ENCODE peak calls at places on chromosomes 2 and 18, in six cellular contexts. X, Z, O, U, R and T are unnamed samples.

GRCh38 chr2:229027353-229028115 is 243.6 kb downstream of the PID1 start:
- DNase-seq in U (no peak), X (no peak), R (no peak), Z (no peak), O (no peak), T (no peak)

GRCh38 chr2:181106229-181106628 is 125.8 kb downstream of the UBE2E3 start:
- DNase-seq in Z (no peak), U (no peak), R (no peak), X (no peak), O (no peak), T (no peak)

GRCh38 chr2:239059854-239060253 is 212.0 kb downstream of the TWIST2 start:
- DNase-seq in X (no peak), O (no peak), U (no peak), Z (no peak), R (no peak), T (no peak)

GRCh38 chr2:228763600-228763999 is 507.5 kb downstream of the PID1 start:
- DNase-seq in R (no peak), X (no peak), O (no peak), U (no peak), Z (no peak), T (no peak)

GRCh38 chr2:98378901-98379300 is 32.6 kb downstream of the CNGA3 start:
- DNase-seq in U (peak; percentile 26), O (no peak), Z (no peak), X (no peak), R (no peak), T (peak; percentile 61)

GRCh38 chr2:44715671-44716077 is 225.8 kb upstream of the SIX3 start:
- DNase-seq in X (peak; percentile 17), U (no peak), O (no peak), Z (no peak), R (no peak), T (no peak)

GRCh38 chr2:9002637-9003365 is 683 bp downstream of the MBOAT2 start:
- DNase-seq in O (peak; percentile 74), U (peak; percentile 17), X (no peak), R (no peak), Z (peak; percentile 87), T (peak; percentile 64)

GRCh38 chr2:141021611-141022010 is 1109.2 kb downstream of the LRP1B start:
- DNase-seq in Z (no peak), U (no peak), O (no peak), R (no peak), X (no peak), T (no peak)

GRCh38 chr2:18208956-18209355 is 330.5 kb downstream of the KCNS3 start:
- DNase-seq in O (no peak), X (no peak), U (no peak), Z (no peak), R (no peak), T (no peak)

GRCh38 chr2:143937563-143938346 is 582.2 kb downstream of the ZEB2 start:
- DNase-seq in U (peak; percentile 56), X (no peak), R (no peak), Z (no peak), O (peak; percentile 59), T (no peak)

GRCh38 chr2:111236027-111236426 is 115.3 kb downstream of the BCL2L11 start:
- DNase-seq in R (no peak), X (no peak), U (no peak), O (peak; percentile 82), Z (no peak), T (peak; percentile 78)

GRCh38 chr2:27407798-27408491 is 1.4 kb downstream of the PPM1G start:
- DNase-seq in O (no peak), X (peak; percentile 75), U (no peak), R (no peak), Z (no peak), T (no peak)

DNA sequence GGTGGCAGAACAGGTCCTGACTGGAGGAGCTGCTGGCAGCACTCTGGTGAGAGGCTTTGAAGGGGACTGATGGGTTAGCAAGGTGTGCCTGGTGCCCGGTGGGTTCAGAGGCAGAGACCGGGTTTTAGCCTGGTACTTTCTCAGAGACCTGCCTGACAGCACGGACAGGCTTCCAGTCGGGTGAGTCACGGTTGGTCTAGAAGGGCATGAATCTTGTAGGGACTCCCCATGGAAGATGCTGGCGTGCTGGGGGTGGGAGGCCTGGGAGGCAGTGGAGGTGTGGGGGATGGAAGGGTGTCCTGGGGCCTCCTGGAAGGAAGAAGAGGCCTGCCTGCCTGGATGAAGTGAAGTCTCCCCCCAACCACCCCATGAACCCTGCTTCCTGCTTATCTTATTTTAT is 52.6 kb downstream of the ACKR3 start:
- DNase-seq in Z (peak; percentile 65), R (no peak), U (no peak), X (no peak), O (no peak), T (no peak)
- H3K27ac ChIP-seq in Z (no peak overlapping the region), R (no peak overlapping the region), U (no peak overlapping the region), X (no peak overlapping the region), O (no peak overlapping the region), T (no peak overlapping the region)

DNA sequence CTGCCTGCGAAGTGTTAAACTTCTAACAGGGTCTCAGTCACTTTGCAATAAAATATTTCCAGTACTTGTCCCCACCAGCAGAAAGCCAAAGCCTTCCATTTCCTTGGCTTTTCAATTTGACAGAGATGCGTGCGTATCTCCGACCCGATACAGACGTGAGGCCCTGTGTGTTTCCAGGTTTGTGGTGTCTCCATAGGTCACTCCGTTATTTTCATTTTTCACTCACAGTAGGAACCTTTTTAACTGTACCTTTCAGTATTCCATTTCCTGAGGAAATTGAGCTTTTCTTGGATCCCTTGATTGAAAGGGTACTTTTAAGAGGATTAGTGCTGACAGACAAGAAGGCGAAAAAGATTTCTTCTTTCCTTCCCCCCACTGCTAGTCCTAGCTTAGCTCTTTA is 116.3 kb upstream of the TTN start:
- DNase-seq in O (no peak), Z (no peak), X (no peak), U (no peak), R (no peak), T (no peak)
- H3K27ac ChIP-seq in O (no peak overlapping the region), Z (no peak overlapping the region), X (no peak overlapping the region), U (no peak overlapping the region), R (no peak overlapping the region), T (no peak overlapping the region)

DNA sequence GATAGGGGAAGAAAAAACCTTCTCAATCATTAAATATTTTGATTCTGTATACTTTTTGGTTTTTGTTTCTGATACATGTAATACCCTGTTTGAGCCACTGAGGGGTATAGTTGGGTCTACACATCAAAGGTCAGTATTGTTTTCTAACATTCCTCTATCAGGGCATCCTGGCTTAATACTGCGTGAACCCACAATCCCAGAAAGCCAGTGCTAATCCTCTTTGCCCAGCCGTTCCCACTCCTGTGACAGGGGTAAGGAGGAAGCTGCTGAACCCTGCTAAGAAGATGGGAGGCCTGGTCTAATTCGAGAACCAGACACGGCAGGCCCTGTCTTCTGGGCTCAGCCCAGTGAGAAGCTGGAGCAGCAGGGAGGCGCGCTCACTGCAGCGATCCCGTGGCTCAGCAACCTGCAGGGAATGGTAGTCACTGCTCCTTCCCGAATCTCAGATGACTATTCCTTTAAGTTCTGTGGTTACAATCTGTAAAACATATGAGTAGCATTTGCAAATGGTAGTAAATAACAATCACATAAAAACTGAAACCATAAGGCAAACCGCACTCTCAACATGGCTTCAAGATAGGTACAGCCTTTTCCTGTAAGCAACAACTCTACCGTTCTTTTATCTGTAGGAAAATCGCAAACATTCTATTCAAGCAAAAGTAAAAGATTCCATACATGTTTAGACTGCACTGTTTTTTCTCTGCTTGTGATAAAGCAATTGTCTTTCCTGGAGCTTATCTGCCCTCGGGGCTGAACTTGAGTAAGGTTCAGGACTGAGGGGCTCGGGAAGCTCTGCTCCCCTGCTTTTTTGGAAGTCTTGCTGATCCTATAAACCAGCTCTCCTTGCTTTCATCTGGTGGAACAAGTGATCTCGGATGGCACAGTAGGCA is 87.0 kb downstream of the EPB41L3 start:
- DNase-seq in Z (no peak), O (peak; percentile 48), R (no peak), U (no peak), X (no peak), T (no peak)
- H3K27ac ChIP-seq in Z (no peak overlapping the region), O (no peak overlapping the region), R (no peak overlapping the region), U (no peak overlapping the region), X (no peak overlapping the region), T (no peak overlapping the region)

GRCh38 chr2:217691920-217692666 is 310.7 kb downstream of the TNS1 start:
- DNase-seq in Z (no peak), R (no peak), U (peak; percentile 45), O (no peak), X (no peak), T (peak; percentile 38)

GRCh38 chr2:217693363-217693762 is 309.4 kb downstream of the TNS1 start:
- DNase-seq in X (no peak), O (no peak), Z (no peak), R (no peak), U (no peak), T (no peak)

GRCh38 chr2:217695033-217695520 is 307.7 kb downstream of the TNS1 start:
- DNase-seq in U (no peak), R (no peak), Z (no peak), O (no peak), X (no peak), T (no peak)

GRCh38 chr2:217691516-217691915 is 311.3 kb downstream of the TNS1 start:
- DNase-seq in U (no peak), Z (no peak), X (no peak), R (no peak), O (no peak), T (no peak)

DNA sequence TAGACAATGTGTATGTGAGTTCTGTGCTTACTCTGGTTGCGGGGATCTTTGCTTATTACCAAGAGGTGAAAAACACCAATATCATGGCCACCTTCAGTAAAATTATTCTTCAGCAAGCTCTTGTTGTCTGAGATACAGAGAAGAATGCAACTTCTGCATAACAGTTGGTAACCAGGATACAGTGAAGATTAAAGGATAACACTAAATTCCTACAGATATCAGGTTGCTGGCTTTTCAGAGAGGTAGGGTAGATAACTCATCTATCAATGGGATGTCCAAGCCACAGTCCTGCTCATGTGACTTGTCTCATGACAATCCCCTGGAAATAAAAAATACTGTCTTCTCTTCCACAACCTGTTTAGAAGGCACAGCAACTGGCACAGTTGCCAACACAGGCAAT is 308.5 kb downstream of the TNS1 start:
- DNase-seq in U (no peak), Z (no peak), X (no peak), O (no peak), R (no peak), T (no peak)
- H3K27ac ChIP-seq in U (no peak overlapping the region), Z (no peak overlapping the region), X (no peak overlapping the region), O (no peak overlapping the region), R (no peak overlapping the region), T (no peak overlapping the region)

GRCh38 chr2:222960126-222960525 is 91.9 kb upstream of the KCNE4 start:
- DNase-seq in O (no peak), X (no peak), R (no peak), U (no peak), Z (no peak), T (no peak)
- H3K27ac ChIP-seq in O (no peak overlapping the region), X (peak overlapping the region; percentile 58), R (no peak overlapping the region), U (no peak overlapping the region), Z (no peak overlapping the region), T (no peak overlapping the region)

GRCh38 chr2:7034313-7034712 is 117.1 kb downstream of the RNF144A start:
- DNase-seq in X (no peak), U (no peak), O (peak; percentile 70), Z (no peak), R (no peak), T (no peak)

GRCh38 chr2:7035884-7036283 is 118.7 kb downstream of the RNF144A start:
- DNase-seq in U (no peak), Z (no peak), R (no peak), X (no peak), O (no peak), T (no peak)

GRCh38 chr2:7032371-7032770 is 115.2 kb downstream of the RNF144A start:
- DNase-seq in U (no peak), O (no peak), Z (no peak), R (no peak), X (no peak), T (no peak)

GRCh38 chr2:7031424-7032245 is 114.4 kb downstream of the RNF144A start:
- DNase-seq in X (no peak), O (peak; percentile 95), R (no peak), U (no peak), Z (peak; percentile 86), T (no peak)

GRCh38 chr2:7033136-7033960 is 116.1 kb downstream of the RNF144A start:
- DNase-seq in Z (no peak), U (no peak), R (no peak), X (no peak), O (no peak), T (no peak)
- H3K27ac ChIP-seq in Z (no peak overlapping the region), U (no peak overlapping the region), R (peak overlapping the region; percentile 37), X (no peak overlapping the region), O (no peak overlapping the region), T (no peak overlapping the region)